ENCODE peak calls at places on chromosomes 4 and X, in four cellular contexts. One of them, this sample, is unnamed.

GRCh38 chr4:77994194-77994721 is 62.9 kb upstream of the FRAS1 start:
- DNase-seq in NCI-H1092: no peak
- DNase-seq in effector memory CD4-positive, alpha-beta T cell: no peak
- DNase-seq in heart left ventricle: peak; percentile 24
- DNase-seq in this sample: peak; percentile 59

GRCh38 chr4:183504930-183505555 is at the start of gene ING2:
- DNase-seq in NCI-H1092: peak; percentile 67
- DNase-seq in effector memory CD4-positive, alpha-beta T cell: no peak
- DNase-seq in heart left ventricle: no peak
- DNase-seq in this sample: no peak

GRCh38 chr4:52838729-52839722 is 23.1 kb upstream of the RASL11B start:
- DNase-seq in NCI-H1092: no peak
- DNase-seq in effector memory CD4-positive, alpha-beta T cell: no peak
- DNase-seq in heart left ventricle: no peak
- DNase-seq in this sample: no peak

GRCh38 chr4:12584116-12584875 is 899.8 kb downstream of the RAB28 start:
- DNase-seq in NCI-H1092: no peak
- DNase-seq in effector memory CD4-positive, alpha-beta T cell: no peak
- DNase-seq in heart left ventricle: no peak
- DNase-seq in this sample: no peak

GRCh38 chrX:43644124-43644701 is 11.9 kb upstream of the MAOA start:
- DNase-seq in NCI-H1092: no peak
- DNase-seq in effector memory CD4-positive, alpha-beta T cell: no peak
- DNase-seq in heart left ventricle: no peak
- DNase-seq in this sample: no peak

GRCh38 chrX:2516612-2517011 is 15.8 kb upstream of the DHRSX start:
- DNase-seq in NCI-H1092: no peak
- DNase-seq in effector memory CD4-positive, alpha-beta T cell: no peak
- DNase-seq in heart left ventricle: no peak
- DNase-seq in this sample: no peak

GRCh38 chrX:15233416-15234015 is 36.4 kb downstream of the ASB9 start:
- DNase-seq in NCI-H1092: no peak
- DNase-seq in effector memory CD4-positive, alpha-beta T cell: no peak
- DNase-seq in heart left ventricle: no peak
- DNase-seq in this sample: no peak

GRCh38 chrX:40922307-40922706 is 162.9 kb upstream of the USP9X start:
- DNase-seq in NCI-H1092: no peak
- DNase-seq in effector memory CD4-positive, alpha-beta T cell: no peak
- DNase-seq in heart left ventricle: no peak
- DNase-seq in this sample: peak; percentile 75

GRCh38 chrX:50100188-50100587 is 100.6 kb downstream of the AKAP4 start:
- DNase-seq in NCI-H1092: no peak
- DNase-seq in effector memory CD4-positive, alpha-beta T cell: no peak
- DNase-seq in heart left ventricle: no peak
- DNase-seq in this sample: no peak

GRCh38 chr4:163331629-163332360 is 601 bp downstream of the NPY1R start:
- DNase-seq in NCI-H1092: no peak
- DNase-seq in effector memory CD4-positive, alpha-beta T cell: no peak
- DNase-seq in heart left ventricle: peak; percentile 21
- DNase-seq in this sample: no peak

This sample was measured in NT2/D1.